ENCODE peak calls at places on chromosomes 5 and 9, in seven cellular contexts. W is NCI-H460; J is A549; X is CD4-positive, CD25-positive, alpha-beta regulatory T cell; O is effector memory CD4-positive, alpha-beta T cell; N is A172; I is activated CD8-positive, alpha-beta memory T cell treated with anti-CD3 and anti-CD28 coated beads for 24 hours. G is an unnamed sample.
A peak's percentile ranks its signal among the peaks of the same experiment; 100 is the strongest.

GRCh38 chr9:112711050-112711689 is 6.7 kb downstream of the INIP start:
- DNase-seq in W (peak; percentile 33), J (peak; percentile 42), X (no peak), O (no peak), N (no peak), I (no peak), G (no peak)

GRCh38 chr5:112419596-112420110 is 576 bp upstream of the EPB41L4A start:
- DNase-seq in W (no peak), J (peak; percentile 66), X (no peak), O (no peak), N (peak; percentile 18), I (peak; percentile 58), G (peak; percentile 31)

GRCh38 chr9:121239851-121240250 is 28.1 kb upstream of the GSN start:
- DNase-seq in W (no peak), J (no peak), X (no peak), O (no peak), N (no peak), I (no peak), G (no peak)

GRCh38 chr5:93602261-93603149 is 19.5 kb downstream of the NR2F1 start:
- DNase-seq in W (no peak), J (no peak), X (no peak), O (no peak), N (no peak), I (no peak), G (no peak)

GRCh38 chr5:55877655-55878054 is 26.5 kb downstream of the IL31RA start:
- DNase-seq in W (no peak), J (no peak), X (no peak), O (no peak), N (no peak), I (no peak), G (no peak)

GRCh38 chr9:7123743-7124142 is 366.0 kb downstream of the KDM4C start:
- DNase-seq in W (no peak), J (no peak), X (no peak), O (no peak), N (no peak), I (no peak), G (no peak)

GRCh38 chr5:137218471-137218870 is 280.7 kb downstream of the SPOCK1 start:
- DNase-seq in W (peak; percentile 38), J (peak; percentile 31), X (no peak), O (no peak), N (peak; percentile 68), I (no peak), G (no peak)

GRCh38 chr5:40559306-40559705 is 120.4 kb upstream of the PTGER4 start:
- DNase-seq in W (no peak), J (no peak), X (no peak), O (no peak), N (no peak), I (no peak), G (no peak)

GRCh38 chr5:107705390-107706014 is 34.8 kb upstream of the EFNA5 start:
- DNase-seq in W (no peak), J (no peak), X (no peak), O (no peak), N (no peak), I (no peak), G (no peak)

GRCh38 chr5:59711316-59711715 is 182.2 kb downstream of the PDE4D start:
- DNase-seq in W (no peak), J (no peak), X (no peak), O (no peak), N (no peak), I (no peak), G (no peak)

GRCh38 chr9:4866239-4866969 is 73.7 kb downstream of the RCL1 start:
- DNase-seq in W (no peak), J (no peak), X (peak; percentile 67), O (no peak), N (no peak), I (no peak), G (no peak)

GRCh38 chr9:35606138-35606504 is 1.1 kb downstream of the TESK1 start:
- DNase-seq in W (no peak), J (peak; percentile 20), X (no peak), O (no peak), N (no peak), I (no peak), G (no peak)

GRCh38 chr5:102296229-102296817 is at the start of gene SLCO4C1:
- DNase-seq in W (peak; percentile 67), J (peak; percentile 78), X (peak; percentile 46), O (peak; percentile 57), N (no peak), I (peak; percentile 87), G (peak; percentile 64)

GRCh38 chr9:97293207-97293721 is 14.2 kb upstream of the CCDC180 start:
- DNase-seq in W (peak; percentile 8), J (no peak), X (no peak), O (no peak), N (peak; percentile 97), I (no peak), G (no peak)

G was measured in HuH-7.5.